ENCODE peak calls at places on chromosomes 5 and 9, in five cellular contexts. L is B cell, N is RWPE1, Z is endothelial cell, T is GM13977. X is an unnamed sample.

GRCh38 chr5:84191296-84191695 is 193.4 kb downstream of the EDIL3 start:
- DNase-seq in L (no peak), Z (no peak), N (no peak), T (no peak), X (no peak)

GRCh38 chr5:177491429-177491945 is 5.9 kb downstream of the PDLIM7 start:
- DNase-seq in Z (peak), N (no peak), L (peak), T (peak), X (peak)

GRCh38 chr5:149665416-149666163 is 64.5 kb upstream of the PPARGC1B start:
- DNase-seq in L (no peak), Z (no peak), N (no peak), T (no peak), X (no peak)

GRCh38 chr5:90640484-90641059 is 82.0 kb downstream of the ADGRV1 start:
- DNase-seq in L (no peak), T (peak), N (no peak), Z (no peak), X (peak)

GRCh38 chr5:142263346-142263745 is 61.5 kb downstream of the SPRY4 start:
- DNase-seq in L (no peak), Z (no peak), T (no peak), N (no peak), X (no peak)

GRCh38 chr5:125668904-125669303 is 754.3 kb upstream of the GRAMD2B start:
- DNase-seq in N (peak), Z (no peak), T (no peak), L (no peak), X (no peak)

GRCh38 chr5:166401391-166401790 is 1890.1 kb upstream of the WWC1 start:
- DNase-seq in N (no peak), Z (no peak), L (no peak), T (no peak), X (no peak)

GRCh38 chr9:30967484-30967883 is 1417.0 kb upstream of the ACO1 start:
- DNase-seq in Z (no peak), L (no peak), T (no peak), N (peak), X (no peak)

GRCh38 chr5:124180523-124181461 is 565.6 kb downstream of the ZNF608 start:
- DNase-seq in T (no peak), N (no peak), Z (no peak), L (no peak), X (no peak)

GRCh38 chr5:61910771-61911170 is 395.2 kb upstream of the KIF2A start:
- DNase-seq in Z (no peak), N (no peak), L (no peak), T (no peak), X (no peak)

GRCh38 chr5:154166901-154167791 is 23.4 kb upstream of the GALNT10 start:
- DNase-seq in L (no peak), T (no peak), Z (no peak), N (no peak), X (no peak)

GRCh38 chr5:79193643-79194042 is 42.3 kb upstream of the JMY start:
- DNase-seq in L (no peak), N (peak), Z (no peak), T (no peak), X (no peak)

GRCh38 chr9:106708147-106708838 is 154.7 kb upstream of the ZNF462 start:
- DNase-seq in L (no peak), T (no peak), N (no peak), Z (no peak), X (no peak)

GRCh38 chr5:172417983-172418630 is 36.2 kb downstream of the SH3PXD2B start:
- DNase-seq in Z (no peak), N (peak), L (no peak), T (no peak), X (no peak)

GRCh38 chr5:28714887-28715286 is 1676.5 kb upstream of the CDH9 start:
- DNase-seq in L (no peak), T (no peak), N (no peak), Z (no peak), X (no peak)

GRCh38 chr5:28707706-28708105 is 1669.3 kb upstream of the CDH9 start:
- DNase-seq in L (no peak), N (no peak), T (no peak), Z (no peak), X (no peak)

GRCh38 chr5:28708472-28708871 is 1670.1 kb upstream of the CDH9 start:
- DNase-seq in N (no peak), L (no peak), T (no peak), Z (no peak), X (no peak)

DNA sequence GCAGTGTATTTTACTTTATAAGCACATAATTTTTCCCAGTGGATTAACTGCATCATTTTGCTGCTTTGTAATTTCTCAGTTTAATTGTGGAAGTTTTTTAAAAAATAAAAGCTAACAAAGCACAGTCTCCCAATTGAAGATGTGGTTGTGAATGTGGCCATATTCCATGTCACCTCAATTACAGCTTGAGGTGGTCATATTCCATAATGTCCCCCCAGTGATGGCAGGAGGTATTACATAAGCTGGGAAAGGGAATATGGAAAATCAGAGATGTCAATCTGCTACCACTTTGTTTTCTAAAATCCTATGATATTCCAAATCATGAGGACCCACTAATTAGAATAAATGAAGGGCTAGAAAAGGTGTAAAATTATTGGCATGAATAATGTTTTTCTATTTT is 1672.0 kb upstream of the CDH9 start:
- DNase-seq in T (no peak), Z (no peak), N (peak), L (no peak), X (no peak)
- TF ChIP-seq CTCF in T (no peak), Z (peak), N (peak), L (no peak), X (no peak)

GRCh38 chr9:127361561-127361960 is 35.4 kb upstream of the SLC2A8 start:
- DNase-seq in Z (no peak), N (peak), L (no peak), T (no peak), X (no peak)

GRCh38 chr9:127362829-127363228 is 34.1 kb upstream of the SLC2A8 start:
- DNase-seq in L (no peak), N (no peak), T (no peak), Z (no peak), X (no peak)

GRCh38 chr9:127358770-127359169 is 38.2 kb upstream of the SLC2A8 start:
- DNase-seq in T (no peak), L (no peak), Z (no peak), N (no peak), X (no peak)

GRCh38 chr9:127360205-127360604 is 36.8 kb upstream of the SLC2A8 start:
- DNase-seq in Z (no peak), T (no peak), N (no peak), L (no peak), X (no peak)

DNA sequence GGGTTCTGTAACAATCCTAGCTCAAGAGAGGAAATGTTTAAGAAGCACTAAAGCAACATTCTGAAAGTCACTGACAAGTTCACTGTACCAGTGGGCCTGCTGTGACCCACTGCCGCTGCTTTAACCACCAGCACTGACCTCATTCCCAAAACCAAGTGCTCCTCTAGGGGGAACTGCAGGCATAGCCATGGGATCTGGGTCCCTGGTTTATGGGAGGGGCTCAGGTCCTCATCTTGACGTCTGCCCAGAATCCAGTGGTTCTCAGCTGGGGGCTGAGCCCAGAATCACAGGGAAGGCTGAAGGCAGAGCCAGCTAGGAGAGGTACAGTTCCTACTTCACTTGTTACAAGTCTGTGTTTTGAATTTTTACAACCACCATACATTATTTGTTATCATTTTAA is 36.1 kb upstream of the SLC2A8 start:
- DNase-seq in L (no peak), N (peak), T (no peak), Z (no peak), X (no peak)
- TF ChIP-seq CTCF in L (no peak), N (no peak), T (no peak), Z (no peak), X (no peak)

GRCh38 chr9:133993635-133994253 is 1.6 kb upstream of the VAV2 start:
- DNase-seq in L (no peak), T (no peak), N (no peak), Z (no peak), X (no peak)

GRCh38 chr9:133991964-133992779 is at the start of gene VAV2:
- DNase-seq in Z (peak), L (peak), T (peak), N (peak), X (peak)

GRCh38 chr9:133991211-133991921 is 758 bp downstream of the VAV2 start:
- DNase-seq in T (peak), Z (peak), N (peak), L (no peak), X (peak)

GRCh38 chr9:133994359-133995011 is 2.4 kb upstream of the VAV2 start:
- DNase-seq in N (peak), T (peak), L (peak), Z (peak), X (peak)

GRCh38 chr9:133992780-133993634 is 883 bp upstream of the VAV2 start:
- DNase-seq in N (peak), T (peak), Z (peak), L (peak), X (peak)
- TF ChIP-seq CTCF in N (peak), T (peak), Z (no peak), L (peak), X (peak)

GRCh38 chr9:115591584-115591984 is 473.6 kb upstream of the TNC start:
- DNase-seq in Z (no peak), N (peak), L (no peak), T (peak), X (peak)
- TF ChIP-seq CTCF in Z (no peak), N (peak), L (no peak), T (peak), X (peak)

GRCh38 chr5:91929522-91929817 is 546.4 kb upstream of the ARRDC3 start:
- DNase-seq in N (no peak), Z (no peak), T (no peak), L (no peak), X (no peak)
- TF ChIP-seq CTCF in N (peak), Z (no peak), T (no peak), L (no peak), X (no peak)

GRCh38 chr5:40798012-40798855 is at the start of gene PRKAA1:
- DNase-seq in N (peak), Z (peak), L (peak), T (peak), X (peak)
- TF ChIP-seq CTCF in N (peak), Z (peak), L (peak), T (peak), X (peak)